ENCODE peak calls at places on chromosome 18, in seven cellular contexts. R is HCEC 1CT; A is stimulated activated CD8-positive, alpha-beta memory T cell treated with anti-CD3 and anti-CD28 coated beads, Interleukin-7, amount 100 ng/mL, for 1 hour; E is SJSA1; P is substantia nigra; W is WERI-Rb-1; X is ELF-1. L is an unnamed sample.

GRCh38 chr18:33605250-33605649 is 27.2 kb downstream of the ASXL3 start:
- DNase-seq in R (no peak), E (no peak), P (no peak), X (no peak), W (no peak), A (no peak), L (no peak)

GRCh38 chr18:2970762-2971659 is 41.9 kb downstream of the LPIN2 start:
- DNase-seq in E (no peak), W (no peak), R (no peak), A (no peak), X (no peak), P (no peak), L (no peak)

GRCh38 chr18:37669991-37670534 is 104.5 kb upstream of the CELF4 start:
- DNase-seq in W (no peak), E (no peak), A (no peak), P (no peak), R (no peak), X (no peak), L (no peak)

GRCh38 chr18:56815926-56816325 is 164.8 kb downstream of the WDR7 start:
- DNase-seq in R (no peak), X (no peak), A (no peak), P (no peak), E (no peak), W (no peak), L (no peak)

GRCh38 chr18:77067315-77068061 is 65.1 kb downstream of the MBP start:
- DNase-seq in P (no peak), W (no peak), X (peak; percentile 72), A (peak; percentile 45), R (peak; percentile 99), E (peak; percentile 99), L (no peak)

GRCh38 chr18:44521673-44522032 is 159.0 kb upstream of the SETBP1 start:
- DNase-seq in R (no peak), E (no peak), X (no peak), P (no peak), W (no peak), A (no peak), L (no peak)

GRCh38 chr18:23077493-23078256 is 57.6 kb upstream of the CABLES1 start:
- DNase-seq in X (peak; percentile 22), A (no peak), W (peak; percentile 27), E (peak; percentile 37), P (no peak), R (peak; percentile 14), L (no peak)

GRCh38 chr18:11985532-11985931 is 4.2 kb downstream of the IMPA2 start:
- DNase-seq in X (no peak), P (no peak), E (no peak), W (no peak), R (no peak), A (no peak), L (peak; percentile 77)

GRCh38 chr18:39406941-39407340 is 1841.3 kb upstream of the CELF4 start:
- DNase-seq in W (no peak), R (no peak), X (no peak), A (no peak), E (no peak), P (no peak), L (no peak)

GRCh38 chr18:75124967-75125358 is 84.0 kb downstream of the PTGR3 start:
- DNase-seq in R (no peak), A (no peak), W (peak; percentile 81), X (no peak), E (no peak), P (no peak), L (no peak)

GRCh38 chr18:49813071-49813320 is 337 bp downstream of the ACAA2 start:
- DNase-seq in X (peak; percentile 56), P (peak; percentile 58), R (peak; percentile 26), W (peak; percentile 23), A (no peak), E (no peak), L (peak; percentile 81)

GRCh38 chr18:48545690-48546365 is 7.0 kb downstream of the CTIF start:
- DNase-seq in P (peak; percentile 60), E (peak; percentile 87), X (peak; percentile 91), R (peak; percentile 32), A (no peak), W (peak; percentile 90), L (peak; percentile 93)

GRCh38 chr18:63823516-63824219 is 48.5 kb downstream of the SERPINB7 start:
- DNase-seq in E (peak; percentile 33), P (no peak), A (no peak), X (no peak), R (peak; percentile 69), W (peak; percentile 50), L (peak; percentile 48)

GRCh38 chr18:79868811-79869541 is 71.2 kb downstream of the KCNG2 start:
- DNase-seq in W (no peak), E (no peak), A (no peak), X (no peak), R (no peak), P (no peak), L (peak; percentile 22)

GRCh38 chr18:32317651-32318050 is 127.8 kb downstream of the MEP1B start:
- DNase-seq in E (peak; percentile 44), R (peak; percentile 36), A (no peak), X (no peak), W (no peak), P (no peak), L (peak; percentile 49)

GRCh38 chr18:6413554-6414117 is 1.1 kb downstream of the L3MBTL4 start:
- DNase-seq in P (no peak), E (peak; percentile 47), R (no peak), A (no peak), X (peak; percentile 45), W (no peak), L (no peak)

GRCh38 chr18:49768051-49768391 is 45.3 kb downstream of the ACAA2 start:
- DNase-seq in X (peak; percentile 88), P (no peak), A (no peak), W (peak; percentile 85), R (peak; percentile 49), E (peak; percentile 36), L (peak; percentile 87)

GRCh38 chr18:159037-159652 is 788 bp downstream of the USP14 start:
- DNase-seq in X (peak; percentile 52), P (no peak), E (no peak), R (peak; percentile 27), W (no peak), A (no peak), L (peak; percentile 56)

GRCh38 chr18:35979112-35979511 is 6.6 kb downstream of the RMP24 start:
- DNase-seq in A (no peak), E (no peak), W (no peak), X (no peak), P (no peak), R (no peak), L (no peak)

GRCh38 chr18:66317243-66318090 is 286.4 kb downstream of the CDH19 start:
- DNase-seq in X (no peak), P (no peak), W (no peak), R (no peak), A (no peak), E (no peak), L (no peak)

GRCh38 chr18:52948878-52949444 is 609.0 kb downstream of the DCC start:
- DNase-seq in W (no peak), E (no peak), R (no peak), X (no peak), P (no peak), A (no peak), L (no peak)

GRCh38 chr18:36711813-36712444 is 116.9 kb downstream of the TPGS2 start:
- DNase-seq in E (peak; percentile 4), W (no peak), A (no peak), X (no peak), P (no peak), R (peak; percentile 18), L (peak; percentile 83)

GRCh38 chr18:24398515-24398914 is 891 bp upstream of the OSBPL1A start:
- DNase-seq in W (no peak), A (no peak), R (peak; percentile 68), X (peak; percentile 59), P (no peak), E (peak; percentile 23), L (no peak)

GRCh38 chr18:13457327-13457726 is 238.8 kb downstream of the LDLRAD4 start:
- DNase-seq in E (no peak), X (no peak), R (no peak), P (no peak), A (no peak), W (no peak), L (peak; percentile 61)

GRCh38 chr18:49858309-49859005 is 45.1 kb upstream of the ACAA2 start:
- DNase-seq in X (peak; percentile 81), P (peak; percentile 11), W (peak; percentile 80), E (peak; percentile 88), A (peak; percentile 32), R (peak; percentile 52), L (peak; percentile 97)

GRCh38 chr18:12861637-12862036 is 22.4 kb downstream of the PTPN2 start:
- DNase-seq in W (no peak), X (no peak), P (no peak), R (no peak), A (no peak), E (no peak), L (no peak)

GRCh38 chr18:56789004-56789888 is 138.1 kb downstream of the WDR7 start:
- DNase-seq in R (peak; percentile 15), X (peak; percentile 35), A (no peak), P (no peak), W (peak; percentile 61), E (peak; percentile 9), L (no peak)

GRCh38 chr18:75858754-75859153 is 431.3 kb upstream of the SMIM21 start:
- DNase-seq in A (no peak), W (no peak), R (no peak), P (no peak), X (no peak), E (no peak), L (no peak)

GRCh38 chr18:3526421-3527354 is 76.7 kb downstream of the TGIF1 start:
- DNase-seq in A (no peak), W (peak; percentile 62), E (no peak), P (no peak), X (peak; percentile 55), R (peak; percentile 15), L (no peak)

GRCh38 chr18:37261246-37261927 is 304.2 kb downstream of the CELF4 start:
- DNase-seq in E (no peak), A (no peak), W (no peak), X (no peak), P (no peak), R (no peak), L (no peak)

GRCh38 chr18:77635441-77635840 is 385.8 kb downstream of the GALR1 start:
- DNase-seq in W (no peak), A (no peak), P (no peak), X (no peak), E (no peak), R (no peak), L (no peak)